ENCODE peak calls at places on chromosome 17, in four cellular contexts. H, T, W and G are unnamed samples.

GRCh38 chr17:50954641-50955121 is 88.5 kb upstream of the TOB1 start:
- DNase-seq in H (no peak), T (no peak), W (no peak), G (no peak)

GRCh38 chr17:81480140-81480917 is 32.3 kb downstream of the ACTG1 start:
- DNase-seq in H (no peak), T (no peak), W (no peak), G (no peak)

GRCh38 chr17:58112970-58113631 is 29.9 kb downstream of the DYNLL2 start:
- DNase-seq in H (no peak), T (peak), W (peak), G (peak)

GRCh38 chr17:80877095-80877828 is 114.4 kb upstream of the CHMP6 start:
- DNase-seq in H (no peak), T (no peak), W (no peak), G (peak)

GRCh38 chr17:83195330-83196087 is 116.1 kb downstream of the METRNL start:
- DNase-seq in H (no peak), T (no peak), W (no peak), G (no peak)

GRCh38 chr17:61380836-61381525 is 18.7 kb upstream of the TBX2 start:
- DNase-seq in H (no peak), T (peak), W (no peak), G (no peak)

GRCh38 chr17:81510798-81511549 is 1.6 kb downstream of the ACTG1 start:
- DNase-seq in H (no peak), T (no peak), W (no peak), G (no peak)

GRCh38 chr17:8060274-8060673 is 21.4 kb downstream of the ALOX15B start:
- DNase-seq in H (no peak), T (peak), W (peak), G (no peak)

GRCh38 chr17:47694818-47695663 is 1.1 kb downstream of the TBKBP1 start:
- DNase-seq in H (no peak), T (peak), W (no peak), G (no peak)

GRCh38 chr17:4043862-4044261 is 79.6 kb upstream of the ATP2A3 start:
- DNase-seq in H (no peak), T (no peak), W (no peak), G (no peak)

GRCh38 chr17:42421479-42422332 is 1.4 kb downstream of the CAVIN1 start:
- DNase-seq in H (no peak), T (peak), W (no peak), G (no peak)

GRCh38 chr17:11330871-11331270 is 89.9 kb downstream of the SHISA6 start:
- DNase-seq in H (peak), T (no peak), W (no peak), G (no peak)

GRCh38 chr17:17739388-17740066 is 58.3 kb downstream of the RAI1 start:
- DNase-seq in H (no peak), T (peak), W (no peak), G (no peak)

GRCh38 chr17:73645050-73645871 is 1.0 kb upstream of the SDK2 start:
- DNase-seq in H (no peak), T (peak), W (no peak), G (no peak)

GRCh38 chr17:67019126-67019507 is 25.2 kb upstream of the CACNG1 start:
- DNase-seq in H (no peak), T (peak), W (no peak), G (no peak)

GRCh38 chr17:59899099-59899498 is 6.2 kb downstream of the RPS6KB1 start:
- DNase-seq in H (no peak), T (no peak), W (no peak), G (no peak)

GRCh38 chr17:40542562-40543411 is 22.5 kb downstream of the CCR7 start:
- DNase-seq in H (no peak), T (peak), W (peak), G (no peak)

GRCh38 chr17:63039342-63039741 is 73.3 kb downstream of the TANC2 start:
- DNase-seq in H (no peak), T (no peak), W (no peak), G (no peak)

GRCh38 chr17:68514809-68515208 is 2.6 kb downstream of the PRKAR1A start:
- DNase-seq in H (no peak), T (no peak), W (peak), G (no peak)

GRCh38 chr17:2081564-2081963 is 26.7 kb downstream of the HIC1 start:
- DNase-seq in H (no peak), T (no peak), W (no peak), G (no peak)

GRCh38 chr17:7977039-7977438 is 25.4 kb upstream of the GUCY2D start:
- DNase-seq in H (no peak), T (no peak), W (no peak), G (no peak)

GRCh38 chr17:81237591-81238489 is 1.0 kb downstream of the TEPSIN start:
- DNase-seq in H (no peak), T (no peak), W (no peak), G (no peak)

GRCh38 chr17:30229012-30229411 is 6.5 kb downstream of the SLC6A4 start:
- DNase-seq in H (no peak), T (no peak), W (peak), G (no peak)

GRCh38 chr17:20300399-20301037 is 166.8 kb downstream of the LGALS9B start:
- DNase-seq in H (no peak), T (no peak), W (no peak), G (no peak)

GRCh38 chr17:34357398-34357797 is 1.1 kb downstream of the CCL13 start:
- DNase-seq in H (no peak), T (no peak), W (no peak), G (no peak)

GRCh38 chr17:336110-337021 is 16.2 kb downstream of the RPH3AL start:
- DNase-seq in H (no peak), T (peak), W (no peak), G (no peak)

GRCh38 chr17:21376835-21377690 is 906 bp downstream of the KCNJ12 start:
- DNase-seq in H (no peak), T (peak), W (no peak), G (no peak)

GRCh38 chr17:71828182-71828596 is 292.6 kb upstream of the SOX9 start:
- DNase-seq in H (peak), T (peak), W (no peak), G (no peak)

GRCh38 chr17:47218896-47219430 is 9.8 kb downstream of the MYL4 start:
- DNase-seq in H (no peak), T (peak), W (no peak), G (no peak)

GRCh38 chr17:60720763-60721531 is 43.3 kb downstream of the BCAS3 start:
- DNase-seq in H (no peak), T (peak), W (peak), G (peak)

GRCh38 chr17:34852141-34852540 is 109.1 kb downstream of the CCT6B start:
- DNase-seq in H (no peak), T (no peak), W (no peak), G (no peak)

GRCh38 chr17:32281011-32281451 is 15.4 kb downstream of the RHBDL3 start:
- DNase-seq in H (no peak), T (no peak), W (no peak), G (no peak)
- TF ChIP-seq TAF1 in H (no peak), T (no peak), W (no peak), G (no peak)

DNA sequence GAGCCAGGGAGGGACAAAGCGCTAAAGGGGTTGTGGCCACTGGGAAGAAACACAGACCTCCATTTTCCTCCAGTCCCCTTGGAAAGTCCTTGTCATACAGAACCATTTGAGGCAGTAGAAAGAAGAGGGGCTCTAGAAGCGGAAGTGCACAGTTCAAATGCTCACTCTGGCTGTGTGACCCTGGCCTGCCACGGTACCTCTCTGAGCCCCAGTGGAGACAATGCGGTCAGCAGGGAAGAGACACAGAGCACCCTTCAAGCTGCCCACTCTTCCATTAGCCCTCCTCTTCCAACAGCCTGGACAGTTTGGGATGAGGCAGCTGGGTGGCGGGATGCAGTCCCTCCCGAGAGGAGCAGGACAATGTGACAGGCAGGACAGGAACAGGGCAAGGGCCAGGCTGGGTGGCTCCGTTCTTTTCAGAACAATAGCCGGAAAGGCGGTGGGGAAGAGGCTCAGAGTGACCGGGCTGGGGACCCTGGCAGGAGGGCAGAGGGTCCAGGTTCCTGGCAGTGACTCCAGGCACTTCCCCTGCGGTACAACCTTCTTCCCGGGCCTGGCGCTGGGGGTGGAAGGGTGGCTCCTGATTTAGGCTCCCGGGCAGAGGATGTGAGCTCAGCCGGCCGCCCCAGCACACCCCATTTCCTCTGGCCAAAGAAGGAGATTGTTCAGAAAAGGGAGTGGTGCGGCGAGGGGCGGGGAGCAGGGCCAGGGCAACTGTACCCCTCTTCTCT is 5.6 kb downstream of the CASKIN2 start:
- DNase-seq in H (no peak), T (no peak), W (no peak), G (no peak)
- TF ChIP-seq POLR2AphosphoS5 in H (no peak), T (no peak), W (no peak), G (no peak)

DNA sequence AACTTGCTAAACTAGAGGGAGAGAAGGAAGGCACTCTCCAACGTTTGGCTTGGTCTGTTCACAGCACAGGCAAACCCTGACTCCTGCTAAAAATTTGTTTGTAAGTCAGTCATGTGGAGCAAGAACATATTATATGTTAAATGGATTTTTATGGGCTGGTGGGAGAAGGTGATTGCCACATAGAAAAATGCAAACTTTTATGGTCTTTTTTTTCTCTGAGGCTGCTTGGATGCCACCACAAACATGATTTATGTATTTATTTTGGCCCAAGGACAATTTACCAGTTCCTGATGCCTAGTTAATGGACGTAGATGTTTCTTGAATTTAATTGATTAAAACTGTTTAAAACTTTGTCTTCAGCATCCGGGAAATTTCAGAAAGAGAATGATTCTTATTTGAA is 274.2 kb upstream of the MYOCD start:
- DNase-seq in H (no peak), T (no peak), W (no peak), G (no peak)
- TF ChIP-seq TAF1 in H (no peak), T (no peak), W (no peak), G (no peak)

GRCh38 chr17:56977673-56978395 is at the start of gene SCPEP1:
- DNase-seq in H (peak), T (peak), W (peak), G (peak)
- TF ChIP-seq POLR2AphosphoS5 in H (peak), T (peak), W (peak), G (peak)

DNA sequence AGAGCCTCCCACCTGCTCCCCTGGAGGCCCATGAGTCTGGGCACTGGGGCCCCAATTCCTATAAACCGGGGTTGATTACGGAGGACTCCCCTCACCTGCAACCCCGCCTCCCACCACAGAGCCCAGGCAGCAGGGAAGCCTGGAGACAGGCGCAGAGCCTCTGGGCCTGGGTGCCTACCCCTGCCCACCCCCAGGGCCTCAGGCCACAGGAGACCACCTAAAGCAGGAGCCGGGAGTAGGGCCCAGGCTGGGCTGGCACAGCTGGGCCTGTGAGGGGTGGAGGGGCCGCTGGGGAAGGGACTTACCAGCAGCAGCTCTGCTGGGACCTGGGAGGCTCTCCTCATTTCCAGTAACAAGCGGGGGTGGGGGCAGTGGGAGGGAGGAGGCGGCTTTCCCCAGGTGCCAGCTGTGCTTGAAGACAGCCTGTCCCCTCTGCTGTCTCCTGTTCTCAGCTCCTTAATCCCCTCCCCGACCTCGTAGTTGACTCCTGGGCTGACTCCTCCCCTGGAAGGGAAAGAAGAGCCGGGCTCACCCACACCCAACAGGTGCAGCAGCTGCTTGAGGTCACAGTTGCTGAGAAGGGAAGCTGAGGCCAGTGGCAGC is 46.8 kb downstream of the TMEM235 start:
- DNase-seq in H (no peak), T (no peak), W (no peak), G (no peak)
- TF ChIP-seq TAF1 in H (no peak), T (no peak), W (no peak), G (no peak)

GRCh38 chr17:45893725-45894021 is 681 bp upstream of the MAPT start:
- DNase-seq in H (no peak), T (no peak), W (no peak), G (no peak)

GRCh38 chr17:45895969-45896793 is 1.8 kb downstream of the MAPT start:
- DNase-seq in H (no peak), T (peak), W (no peak), G (no peak)

GRCh38 chr17:45896803-45897693 is 2.7 kb downstream of the MAPT start:
- DNase-seq in H (no peak), T (no peak), W (no peak), G (no peak)

GRCh38 chr17:45894022-45894784 is at the start of gene MAPT:
- DNase-seq in H (peak), T (peak), W (peak), G (peak)

DNA sequence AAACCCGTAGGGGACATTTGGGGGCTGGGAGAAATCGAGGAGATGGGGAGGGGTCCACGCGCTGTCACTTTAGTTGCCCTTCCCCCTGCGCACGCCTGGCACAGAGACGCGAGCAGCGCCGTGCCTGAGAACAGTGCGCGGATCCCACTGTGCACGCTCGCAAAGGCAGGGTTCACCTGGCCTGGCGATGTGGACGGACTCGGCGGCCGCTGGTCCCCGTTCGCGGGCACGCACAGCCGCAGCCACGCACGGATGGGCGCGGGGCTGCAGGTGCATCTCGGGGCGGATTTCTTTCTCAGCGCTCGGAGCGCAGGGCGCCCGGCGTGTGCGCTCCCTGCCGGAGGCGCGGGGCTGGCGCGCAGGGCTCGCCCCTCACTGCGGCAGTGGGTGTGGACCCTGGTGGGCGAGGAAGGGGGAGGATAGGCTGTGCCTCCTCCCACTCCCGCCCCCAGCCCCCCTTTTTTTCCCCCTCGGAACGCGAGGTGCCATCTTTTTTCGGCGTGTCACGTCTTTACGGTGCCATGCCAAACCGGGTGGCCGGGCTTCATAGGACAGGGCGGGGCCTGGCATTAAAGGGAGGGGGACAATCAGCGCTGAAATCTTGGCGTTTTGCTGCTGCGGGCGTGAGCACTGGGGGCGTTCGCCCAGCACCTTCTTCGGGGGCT is 1.1 kb downstream of the MAPT start:
- DNase-seq in H (no peak), T (peak), W (no peak), G (no peak)
- TF ChIP-seq POLR2AphosphoS5 in H (no peak), T (no peak), W (no peak), G (no peak)

DNA sequence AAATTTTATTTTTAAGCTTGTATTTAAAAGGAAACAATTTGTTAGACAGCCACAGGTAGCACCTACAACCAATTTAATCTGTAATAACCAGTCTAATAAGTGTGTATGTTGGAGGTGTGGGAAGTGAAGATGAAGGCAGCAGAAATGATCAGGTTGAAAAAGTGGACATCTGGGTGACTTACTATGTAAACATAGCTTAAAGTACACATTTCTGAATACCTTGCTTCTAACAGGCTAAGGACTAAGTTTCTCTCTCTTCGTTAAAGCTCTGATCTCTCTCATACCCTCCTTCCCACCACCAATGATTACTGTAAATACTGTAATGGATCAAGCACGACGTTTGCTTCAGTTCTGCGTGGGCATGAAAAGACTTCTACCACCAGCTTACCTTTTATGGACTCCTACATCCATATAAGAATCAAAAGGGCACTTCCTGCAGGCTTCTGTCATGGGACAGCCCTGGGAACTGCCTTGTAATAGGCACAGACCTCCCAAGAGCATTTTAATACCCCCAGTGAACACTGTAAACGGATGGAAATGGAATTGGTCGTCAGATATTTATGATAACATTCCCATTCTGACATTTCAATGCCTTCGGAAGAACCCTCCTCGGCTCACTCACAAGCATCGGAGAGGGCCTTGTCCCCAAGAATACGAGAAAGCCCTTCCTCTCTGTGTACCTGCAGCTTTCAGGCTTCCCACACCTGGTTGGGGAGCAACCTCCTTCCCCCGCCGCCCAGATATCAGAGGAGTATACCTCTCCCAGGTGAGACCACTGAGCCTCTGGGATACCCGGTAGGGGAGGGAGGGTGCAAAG is 693 bp downstream of the CCDC43 start:
- DNase-seq in H (no peak), T (no peak), W (peak), G (no peak)
- TF ChIP-seq TAF1 in H (no peak), T (no peak), W (no peak), G (no peak)

GRCh38 chr17:5619088-5619740 is 34.9 kb upstream of the NLRP1 start:
- DNase-seq in H (no peak), T (no peak), W (no peak), G (no peak)
- TF ChIP-seq POLR2AphosphoS5 in H (no peak), T (no peak), W (no peak), G (no peak)

DNA sequence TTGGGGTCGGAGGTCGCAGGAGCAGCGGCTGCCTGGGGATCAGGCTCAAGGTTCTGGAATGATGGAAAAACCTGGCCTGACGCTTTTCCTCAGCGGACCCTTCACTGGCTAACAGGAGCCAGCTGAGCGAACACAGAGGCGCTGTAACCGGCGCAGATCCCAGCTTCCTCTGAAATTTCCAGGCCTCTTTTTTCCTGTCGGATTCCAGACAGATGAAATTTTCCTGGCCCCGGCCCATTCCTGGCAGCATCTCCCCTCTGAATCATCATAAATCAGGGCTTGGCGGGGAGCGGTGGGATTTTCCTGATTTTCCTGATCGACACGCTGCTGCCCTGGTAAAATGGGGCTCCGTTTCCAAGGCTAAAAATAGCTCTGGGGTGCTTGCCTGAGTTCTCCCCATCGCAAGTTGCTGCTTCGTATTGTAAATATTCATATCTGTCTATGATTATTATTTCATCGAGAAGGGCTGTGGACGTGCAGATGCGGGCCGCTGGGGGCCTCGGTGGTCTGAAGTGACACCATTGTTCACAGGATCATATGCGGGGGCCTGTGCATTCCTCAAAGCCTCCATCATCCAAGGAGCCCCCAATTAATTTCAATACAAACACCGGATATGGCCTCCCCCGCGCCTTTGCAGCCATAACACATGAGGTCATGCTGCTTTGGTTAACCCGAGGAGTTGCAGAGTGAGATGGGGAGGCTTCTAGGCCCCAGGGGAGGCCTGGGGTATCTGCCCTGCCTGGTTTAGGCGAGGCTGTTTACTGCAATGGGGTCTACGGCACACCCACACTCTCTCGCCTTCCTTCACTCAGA is 45.8 kb upstream of the ETV4 start:
- DNase-seq in H (no peak), T (peak), W (no peak), G (no peak)
- TF ChIP-seq TAF1 in H (no peak), T (no peak), W (no peak), G (no peak)